ENCODE peak calls at places on chromosomes 16 and 17, in five cellular contexts. One of them, this sample, is unnamed.

GRCh38 chr16:8846401-8846932 is 22.3 kb downstream of the CARHSP1 start:
- DNase-seq in endodermal cell: no peak
- DNase-seq in OCI-LY7: no peak
- DNase-seq in tibial nerve: no peak
- DNase-seq in pancreas: no peak
- DNase-seq in this sample: no peak

GRCh38 chr17:67615011-67615561 is 102.7 kb upstream of the NOL11 start:
- DNase-seq in endodermal cell: peak; percentile 61
- DNase-seq in OCI-LY7: no peak
- DNase-seq in tibial nerve: no peak
- DNase-seq in pancreas: no peak
- DNase-seq in this sample: peak; percentile 28

GRCh38 chr16:63577891-63578290 is 1541.7 kb upstream of the CDH8 start:
- DNase-seq in endodermal cell: no peak
- DNase-seq in OCI-LY7: no peak
- DNase-seq in tibial nerve: no peak
- DNase-seq in pancreas: no peak
- DNase-seq in this sample: no peak

GRCh38 chr17:66420961-66421371 is 118.6 kb downstream of the PRKCA start:
- DNase-seq in endodermal cell: peak; percentile 39
- DNase-seq in OCI-LY7: no peak
- DNase-seq in tibial nerve: no peak
- DNase-seq in pancreas: no peak
- DNase-seq in this sample: no peak

GRCh38 chr17:67575325-67575724 is 142.4 kb upstream of the NOL11 start:
- DNase-seq in endodermal cell: no peak
- DNase-seq in OCI-LY7: no peak
- DNase-seq in tibial nerve: no peak
- DNase-seq in pancreas: peak; percentile 53
- DNase-seq in this sample: no peak

GRCh38 chr16:69319826-69320730 is 8.9 kb downstream of the VPS4A start:
- DNase-seq in endodermal cell: no peak
- DNase-seq in OCI-LY7: no peak
- DNase-seq in tibial nerve: no peak
- DNase-seq in pancreas: no peak
- DNase-seq in this sample: no peak

GRCh38 chr16:72467157-72467759 is 295.3 kb upstream of the PMFBP1 start:
- DNase-seq in endodermal cell: peak; percentile 55
- DNase-seq in OCI-LY7: peak; percentile 46
- DNase-seq in tibial nerve: no peak
- DNase-seq in pancreas: no peak
- DNase-seq in this sample: no peak

GRCh38 chr17:8746501-8747236 is 2.0 kb upstream of the CCDC42 start:
- DNase-seq in endodermal cell: no peak
- DNase-seq in OCI-LY7: no peak
- DNase-seq in tibial nerve: no peak
- DNase-seq in pancreas: no peak
- DNase-seq in this sample: no peak

GRCh38 chr16:10961231-10961630 is 16.9 kb downstream of the CLEC16A start:
- DNase-seq in endodermal cell: no peak
- DNase-seq in OCI-LY7: no peak
- DNase-seq in tibial nerve: no peak
- DNase-seq in pancreas: no peak
- DNase-seq in this sample: no peak

GRCh38 chr16:22386976-22387375 is 12.6 kb upstream of the CDR2 start:
- DNase-seq in endodermal cell: no peak
- DNase-seq in OCI-LY7: no peak
- DNase-seq in tibial nerve: no peak
- DNase-seq in pancreas: no peak
- DNase-seq in this sample: no peak

GRCh38 chr16:46562979-46563378 is 58.2 kb downstream of the SHCBP1 start:
- DNase-seq in endodermal cell: no peak
- DNase-seq in OCI-LY7: no peak
- DNase-seq in tibial nerve: no peak
- DNase-seq in pancreas: no peak
- DNase-seq in this sample: no peak

GRCh38 chr16:53404959-53405358 is 29.3 kb upstream of the RBL2 start:
- DNase-seq in endodermal cell: no peak
- DNase-seq in OCI-LY7: no peak
- DNase-seq in tibial nerve: no peak
- DNase-seq in pancreas: no peak
- DNase-seq in this sample: no peak
- TF ChIP-seq CTCF in endodermal cell: peak; percentile 25
- TF ChIP-seq CTCF in OCI-LY7: peak; percentile 46
- TF ChIP-seq CTCF in tibial nerve: no peak
- TF ChIP-seq CTCF in pancreas: no peak
- TF ChIP-seq CTCF in this sample: no peak

GRCh38 chr17:21688293-21688949 is 3.9 kb upstream of the KCNJ18 start:
- DNase-seq in endodermal cell: no peak
- DNase-seq in OCI-LY7: no peak
- DNase-seq in tibial nerve: no peak
- DNase-seq in pancreas: no peak
- DNase-seq in this sample: no peak
- H3K9me3 ChIP-seq in endodermal cell: peaks cover 8% of the 10 kb centered on the region
- H3K9me3 ChIP-seq in OCI-LY7: no peaks in the 10 kb centered on the region
- H3K9me3 ChIP-seq in tibial nerve: peaks cover 14% of the 10 kb centered on the region
- H3K9me3 ChIP-seq in pancreas: no peaks in the 10 kb centered on the region
- H3K9me3 ChIP-seq in this sample: no peaks in the 10 kb centered on the region

DNA sequence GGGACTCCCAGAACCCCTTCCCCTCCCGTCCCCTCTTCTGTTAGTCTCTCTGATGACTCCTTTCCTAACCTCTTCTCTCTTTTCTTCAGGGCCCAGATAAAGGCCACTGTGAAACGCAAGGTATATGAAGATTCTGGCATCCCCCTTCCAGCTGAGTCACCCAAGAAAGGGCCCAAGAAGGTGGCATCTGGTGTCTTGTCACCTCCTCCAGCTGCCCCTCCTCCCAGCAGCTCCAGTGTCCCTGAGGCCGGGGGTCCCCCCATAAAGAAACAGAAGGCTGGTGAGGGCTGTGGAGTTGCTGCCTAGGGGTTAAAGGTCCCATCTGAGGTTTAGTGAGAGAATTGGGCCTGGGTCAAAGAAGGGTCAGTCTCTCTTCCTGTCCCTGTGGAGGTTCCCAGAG is 4.0 kb downstream of the RNASEK start:
- DNase-seq in endodermal cell: peak; percentile 36
- DNase-seq in OCI-LY7: no peak
- DNase-seq in tibial nerve: no peak
- DNase-seq in pancreas: no peak
- DNase-seq in this sample: no peak
- H3K4me1 ChIP-seq in endodermal cell: no peaks in the 10 kb centered on the region
- H3K4me1 ChIP-seq in OCI-LY7: peaks cover 12% of the 10 kb centered on the region
- H3K4me1 ChIP-seq in tibial nerve: peaks cover 42% of the 10 kb centered on the region
- H3K4me1 ChIP-seq in pancreas: no peaks in the 10 kb centered on the region
- H3K4me1 ChIP-seq in this sample: peaks cover 58% of the 10 kb centered on the region

GRCh38 chr16:23436992-23437391 is 16.0 kb downstream of the COG7 start:
- DNase-seq in endodermal cell: no peak
- DNase-seq in OCI-LY7: no peak
- DNase-seq in tibial nerve: no peak
- DNase-seq in pancreas: no peak
- DNase-seq in this sample: no peak

GRCh38 chr16:23433261-23433920 is 19.6 kb downstream of the COG7 start:
- DNase-seq in endodermal cell: no peak
- DNase-seq in OCI-LY7: no peak
- DNase-seq in tibial nerve: no peak
- DNase-seq in pancreas: no peak
- DNase-seq in this sample: no peak

GRCh38 chr16:23434380-23434779 is 18.6 kb downstream of the COG7 start:
- DNase-seq in endodermal cell: peak; percentile 54
- DNase-seq in OCI-LY7: peak; percentile 78
- DNase-seq in tibial nerve: no peak
- DNase-seq in pancreas: peak; percentile 50
- DNase-seq in this sample: no peak

GRCh38 chr16:23432176-23433128 is 20.5 kb downstream of the COG7 start:
- DNase-seq in endodermal cell: no peak
- DNase-seq in OCI-LY7: peak; percentile 5
- DNase-seq in tibial nerve: no peak
- DNase-seq in pancreas: no peak
- DNase-seq in this sample: no peak

DNA sequence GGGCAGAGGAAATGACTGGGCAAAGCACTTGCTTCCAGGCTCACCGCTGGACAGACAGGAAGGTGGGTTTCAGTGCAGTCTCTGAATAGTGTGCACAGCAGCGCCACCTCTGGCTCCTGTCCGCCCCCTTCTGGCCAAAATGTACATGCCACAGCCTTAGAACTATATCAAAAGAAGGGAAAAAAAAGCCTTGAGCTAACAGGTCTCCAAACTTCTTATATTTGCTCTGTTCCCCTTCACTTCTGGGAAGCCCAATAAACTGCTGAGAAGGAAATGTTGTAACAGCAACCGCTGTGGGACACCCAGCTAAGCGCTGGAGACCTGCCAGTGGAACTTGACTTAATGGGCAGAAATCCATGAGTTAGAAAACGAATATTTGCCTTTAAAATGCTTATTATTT is 17.5 kb downstream of the COG7 start:
- DNase-seq in endodermal cell: peak; percentile 90
- DNase-seq in OCI-LY7: peak; percentile 78
- DNase-seq in tibial nerve: peak; percentile 46
- DNase-seq in pancreas: peak; percentile 72
- DNase-seq in this sample: peak; percentile 41
- TF ChIP-seq CTCF in endodermal cell: peak; percentile 95
- TF ChIP-seq CTCF in OCI-LY7: peak; percentile 99
- TF ChIP-seq CTCF in tibial nerve: peak; percentile 42
- TF ChIP-seq CTCF in pancreas: peak; percentile 76
- TF ChIP-seq CTCF in this sample: peak; percentile 76

DNA sequence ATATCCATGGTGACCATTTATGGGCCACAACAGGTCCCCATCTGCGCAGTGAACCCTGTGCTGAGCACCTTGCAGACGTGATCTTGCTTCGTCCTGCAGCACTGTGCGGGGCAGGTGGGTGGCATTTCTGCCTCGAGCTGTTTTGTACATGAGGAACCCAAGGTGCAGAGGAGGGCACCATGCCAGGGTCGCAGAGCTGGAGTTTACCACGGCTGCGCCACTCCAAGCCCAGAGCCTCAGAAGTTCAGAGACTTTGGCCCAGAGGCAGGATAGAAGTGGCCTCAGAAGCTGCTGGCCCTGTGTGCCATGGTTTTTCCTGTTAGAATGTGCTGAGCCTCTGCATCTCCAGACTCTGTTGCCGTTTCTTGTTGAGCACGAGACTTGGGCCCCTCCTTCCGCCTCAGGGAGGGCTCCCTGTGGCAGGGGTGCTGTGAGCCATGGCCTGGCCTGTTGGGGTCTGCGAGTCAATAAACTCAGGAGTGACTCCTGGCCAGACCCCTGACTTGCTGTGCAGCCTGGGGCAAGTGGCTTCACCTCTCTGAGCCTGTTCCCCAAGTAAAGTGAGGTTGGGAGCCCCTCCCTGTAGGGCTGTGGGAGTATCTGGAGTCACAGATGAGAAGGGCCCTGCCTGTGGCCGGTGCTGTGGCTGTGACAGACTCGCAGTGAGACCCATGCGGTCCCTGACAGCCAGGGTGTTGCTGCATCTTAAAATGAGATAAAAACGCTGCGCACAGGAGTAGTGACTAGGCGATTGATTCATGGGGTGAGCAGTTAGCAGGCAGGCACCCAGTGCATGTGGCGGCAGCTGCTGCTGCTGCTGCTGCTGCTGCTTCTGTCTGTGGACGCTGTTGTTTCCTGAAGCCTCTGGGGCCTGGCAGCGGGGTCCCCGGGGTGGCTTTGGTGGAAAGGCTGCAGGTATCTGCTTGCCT is 11.8 kb downstream of the MAP2K3 start:
- DNase-seq in endodermal cell: no peak
- DNase-seq in OCI-LY7: no peak
- DNase-seq in tibial nerve: no peak
- DNase-seq in pancreas: no peak
- DNase-seq in this sample: no peak
- H3K9me3 ChIP-seq in endodermal cell: no peaks in the 10 kb centered on the region
- H3K9me3 ChIP-seq in OCI-LY7: no peaks in the 10 kb centered on the region
- H3K9me3 ChIP-seq in tibial nerve: no peaks in the 10 kb centered on the region
- H3K9me3 ChIP-seq in pancreas: no peaks in the 10 kb centered on the region
- H3K9me3 ChIP-seq in this sample: no peaks in the 10 kb centered on the region

DNA sequence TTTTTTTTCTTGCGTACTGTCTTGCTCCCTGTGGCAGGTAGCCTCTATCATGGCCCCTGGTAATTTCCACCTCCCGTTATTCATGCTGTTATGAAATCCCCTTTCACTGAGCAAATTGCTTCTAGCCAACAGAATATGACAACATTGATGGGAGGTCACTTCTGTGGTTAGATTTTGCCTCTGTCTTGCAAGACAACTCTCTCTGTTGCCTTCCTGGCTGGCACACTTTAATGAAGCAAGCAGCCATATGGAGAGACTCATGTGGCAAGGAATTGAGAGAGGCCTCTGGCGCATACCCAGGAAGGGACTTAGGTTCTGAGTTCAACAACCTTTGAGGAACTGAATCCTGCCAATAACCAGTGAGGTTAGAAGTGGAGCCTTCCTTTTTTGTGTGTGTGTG is 51.8 kb upstream of the GPRC5B start:
- DNase-seq in endodermal cell: no peak
- DNase-seq in OCI-LY7: no peak
- DNase-seq in tibial nerve: no peak
- DNase-seq in pancreas: no peak
- DNase-seq in this sample: no peak
- H3K4me1 ChIP-seq in endodermal cell: no peaks in the 10 kb centered on the region
- H3K4me1 ChIP-seq in OCI-LY7: no peaks in the 10 kb centered on the region
- H3K4me1 ChIP-seq in tibial nerve: no peaks in the 10 kb centered on the region
- H3K4me1 ChIP-seq in pancreas: no peaks in the 10 kb centered on the region
- H3K4me1 ChIP-seq in this sample: no peaks in the 10 kb centered on the region

DNA sequence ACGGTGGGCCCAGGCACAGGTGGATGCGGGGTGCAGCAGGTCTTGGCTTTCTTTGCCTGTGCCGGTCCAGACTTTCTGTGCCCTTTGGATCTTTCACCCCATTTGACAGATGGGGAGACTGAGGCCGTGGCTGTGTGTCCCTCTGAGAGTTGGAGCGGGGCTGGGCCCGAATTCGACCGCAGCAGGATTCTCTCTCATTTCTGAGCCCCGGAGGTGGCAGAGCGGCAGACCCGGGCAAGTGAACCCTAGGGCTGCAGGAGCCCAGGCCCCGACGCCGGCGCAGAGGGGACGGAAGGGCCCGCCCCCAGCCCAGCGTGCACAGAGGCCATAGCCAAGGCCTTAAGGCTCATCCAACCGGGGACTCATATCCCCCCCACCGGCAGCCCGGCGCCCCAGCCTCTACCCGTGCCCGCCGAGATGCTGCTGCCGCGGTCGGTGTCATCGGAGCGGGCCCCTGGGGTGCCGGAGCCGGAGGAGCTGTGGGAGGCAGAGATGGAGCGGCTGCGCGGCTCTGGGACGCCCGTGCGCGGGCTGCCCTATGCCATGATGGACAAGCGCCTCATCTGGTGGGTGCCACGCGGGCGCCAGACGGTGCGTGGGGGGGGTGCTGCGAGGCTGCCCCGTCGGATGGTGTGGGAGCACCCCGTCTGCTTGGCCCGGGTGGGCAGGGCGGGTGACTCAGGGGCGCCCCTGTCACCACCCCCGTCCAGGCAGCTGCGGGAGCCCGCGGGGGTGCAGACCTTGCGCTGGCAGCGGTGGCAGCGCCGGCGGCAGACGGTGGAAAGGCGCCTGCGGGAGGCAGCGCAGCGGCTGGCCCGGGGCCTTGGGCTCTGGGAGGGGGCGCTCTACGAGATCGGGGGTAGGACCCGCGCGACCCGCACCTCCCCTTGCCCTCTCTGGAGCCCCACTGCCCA is 858 bp downstream of the TMC8 start:
- DNase-seq in endodermal cell: peak; percentile 81
- DNase-seq in OCI-LY7: peak; percentile 70
- DNase-seq in tibial nerve: no peak
- DNase-seq in pancreas: no peak
- DNase-seq in this sample: no peak
- TF ChIP-seq CTCF in endodermal cell: no peak
- TF ChIP-seq CTCF in OCI-LY7: peak; percentile 52
- TF ChIP-seq CTCF in tibial nerve: no peak
- TF ChIP-seq CTCF in pancreas: no peak
- TF ChIP-seq CTCF in this sample: no peak

This sample was measured in heart right ventricle.